ENCODE peak calls at places on chromosomes 5 and 9, in eight cellular contexts. Z, T, C, R, E, S, I and U are unnamed samples.

GRCh38 chr5:122323132-122323548 is 11.1 kb downstream of the SNCAIP start:
- DNase-seq in C (no peak), T (no peak), E (no peak), Z (no peak), I (no peak), R (no peak), S (no peak), U (no peak)

GRCh38 chr9:85114799-85115198 is 445.3 kb downstream of the NTRK2 start:
- DNase-seq in E (no peak), I (no peak), R (no peak), S (no peak), Z (no peak), T (no peak), C (no peak), U (no peak)

GRCh38 chr5:60382761-60383160 is 317.2 kb downstream of the DEPDC1B start:
- DNase-seq in Z (no peak), R (no peak), C (no peak), S (peak), I (no peak), T (no peak), E (no peak), U (no peak)

GRCh38 chr5:128284236-128284635 is 200.7 kb downstream of the SLC12A2 start:
- DNase-seq in R (no peak), T (no peak), Z (no peak), I (no peak), C (no peak), S (no peak), E (no peak), U (no peak)

GRCh38 chr5:144028058-144028457 is 142.4 kb downstream of the YIPF5 start:
- DNase-seq in R (no peak), I (no peak), E (no peak), Z (no peak), T (no peak), S (no peak), C (no peak), U (no peak)

GRCh38 chr9:132634327-132634726 is 35.5 kb downstream of the DDX31 start:
- DNase-seq in E (no peak), R (no peak), Z (no peak), C (no peak), S (no peak), T (no peak), I (no peak), U (no peak)

GRCh38 chr5:73764586-73764985 is 138.6 kb downstream of the ARHGEF28 start:
- DNase-seq in E (peak), R (no peak), S (no peak), C (no peak), Z (no peak), I (no peak), T (no peak), U (no peak)

GRCh38 chr5:33894566-33894965 is 2.8 kb upstream of the ADAMTS12 start:
- DNase-seq in Z (no peak), C (no peak), E (no peak), S (no peak), I (no peak), T (no peak), R (no peak), U (no peak)

GRCh38 chr5:144951001-144951400 is 780.3 kb downstream of the KCTD16 start:
- DNase-seq in I (no peak), T (no peak), E (no peak), Z (no peak), C (no peak), S (no peak), R (no peak), U (no peak)

GRCh38 chr5:139514486-139514856 is 31.9 kb upstream of the STING1 start:
- DNase-seq in R (no peak), Z (no peak), E (no peak), I (no peak), T (no peak), S (no peak), C (no peak), U (no peak)

GRCh38 chr5:3210531-3210930 is 385.1 kb upstream of the IRX1 start:
- DNase-seq in Z (no peak), R (no peak), C (no peak), E (no peak), S (no peak), T (no peak), I (no peak), U (no peak)

GRCh38 chr5:158700997-158701391 is 398.7 kb downstream of the EBF1 start:
- DNase-seq in Z (no peak), T (no peak), S (no peak), E (no peak), R (no peak), C (no peak), I (no peak), U (no peak)

GRCh38 chr5:176714067-176714466 is 66.8 kb downstream of the TSPAN17 start:
- DNase-seq in T (no peak), S (no peak), E (no peak), C (no peak), Z (no peak), I (no peak), R (no peak), U (no peak)

GRCh38 chr5:105638437-105638836 is 2032.3 kb downstream of the EFNA5 start:
- DNase-seq in E (no peak), Z (no peak), R (no peak), I (no peak), S (no peak), C (no peak), T (no peak), U (no peak)

GRCh38 chr9:31334837-31335528 is 1049.5 kb upstream of the ACO1 start:
- DNase-seq in C (no peak), Z (no peak), T (no peak), R (no peak), I (no peak), E (no peak), S (no peak), U (no peak)

GRCh38 chr5:179801304-179802206 is 5.1 kb downstream of the MGAT4B start:
- DNase-seq in I (peak), R (no peak), C (peak), E (peak), Z (no peak), S (no peak), T (peak), U (peak)

GRCh38 chr9:18393340-18394130 is 80.4 kb upstream of the ADAMTSL1 start:
- DNase-seq in Z (no peak), R (no peak), S (peak), E (peak), I (no peak), C (no peak), T (no peak), U (no peak)

GRCh38 chr9:107755267-107755666 is 265.7 kb upstream of the KLF4 start:
- DNase-seq in Z (no peak), R (no peak), I (no peak), T (no peak), C (no peak), E (no peak), S (no peak), U (no peak)

GRCh38 chr5:18264126-18264882 is 630.0 kb downstream of the TAF11L14 start:
- DNase-seq in S (no peak), I (no peak), C (no peak), Z (no peak), R (no peak), T (no peak), E (no peak), U (no peak)

GRCh38 chr9:90964101-90965020 is 162.7 kb downstream of the SYK start:
- DNase-seq in S (no peak), Z (no peak), I (no peak), E (peak), T (no peak), R (no peak), C (peak), U (no peak)

GRCh38 chr9:118659011-118659410 is 710.2 kb downstream of the BRINP1 start:
- DNase-seq in Z (no peak), S (no peak), T (no peak), E (no peak), C (no peak), I (no peak), R (no peak), U (no peak)

GRCh38 chr5:154058055-154059038 is 19.6 kb downstream of the MFAP3 start:
- DNase-seq in E (no peak), Z (no peak), I (no peak), R (no peak), C (no peak), S (no peak), T (no peak), U (no peak)

GRCh38 chr5:90119531-90119940 is 290.0 kb downstream of the CETN3 start:
- DNase-seq in Z (no peak), R (no peak), S (no peak), I (no peak), C (no peak), E (no peak), T (no peak), U (no peak)

GRCh38 chr9:93183663-93184438 is at the start of gene WNK2:
- DNase-seq in R (no peak), C (no peak), Z (no peak), E (no peak), I (no peak), T (no peak), S (no peak), U (peak)

GRCh38 chr5:133605323-133605722 is 7.0 kb downstream of the FSTL4 start:
- DNase-seq in I (no peak), Z (no peak), E (no peak), R (no peak), S (no peak), T (no peak), C (no peak), U (no peak)

GRCh38 chr5:74641778-74642542 is 1.4 kb upstream of the ENC1 start:
- DNase-seq in S (peak), C (peak), T (peak), R (no peak), I (no peak), Z (no peak), E (peak), U (no peak)

GRCh38 chr9:1456301-1456999 is 406.3 kb downstream of the DMRT2 start:
- DNase-seq in S (no peak), E (no peak), R (no peak), I (no peak), T (no peak), Z (no peak), C (no peak), U (no peak)

GRCh38 chr9:135971892-135972291 is 10.7 kb upstream of the UBAC1 start:
- DNase-seq in C (peak), R (no peak), I (no peak), S (no peak), E (peak), Z (no peak), T (no peak), U (peak)

GRCh38 chr5:54881286-54882005 is 103.9 kb downstream of the ESM1 start:
- DNase-seq in Z (no peak), C (no peak), R (no peak), T (no peak), I (no peak), S (no peak), E (no peak), U (no peak)

GRCh38 chr5:68250662-68251298 is 35.2 kb downstream of the PIK3R1 start:
- DNase-seq in I (no peak), S (no peak), Z (no peak), R (no peak), E (no peak), C (no peak), T (no peak), U (no peak)

GRCh38 chr5:32280656-32281081 is 32.1 kb downstream of the MTMR12 start:
- DNase-seq in C (no peak), R (no peak), E (no peak), T (no peak), S (no peak), I (no peak), Z (no peak), U (no peak)